ENCODE peak calls at places on chromosomes 3 and 15, in five cellular contexts. W, D, U, M and Q are unnamed samples.

GRCh38 chr15:72227720-72228119 is 3.3 kb downstream of the PKM start:
- DNase-seq in W (no peak), D (peak; percentile 6), U (no peak), M (no peak), Q (no peak)

GRCh38 chr3:59884409-59884808 is 834.6 kb upstream of the CFAP20DC start:
- DNase-seq in D (no peak), W (no peak), M (no peak), U (no peak), Q (no peak)

GRCh38 chr15:100711479-100712130 is 109.2 kb downstream of the ASB7 start:
- DNase-seq in U (no peak), M (no peak), W (no peak), D (peak; percentile 71), Q (no peak)

GRCh38 chr3:29718661-29719065 is 437.8 kb downstream of the RBMS3 start:
- DNase-seq in D (no peak), M (peak; percentile 91), U (no peak), W (peak; percentile 18), Q (no peak)

GRCh38 chr3:59128685-59129084 is 78.9 kb upstream of the CFAP20DC start:
- DNase-seq in M (no peak), D (no peak), W (no peak), U (no peak), Q (no peak)

GRCh38 chr3:78178209-78178608 is 1138.3 kb downstream of the ROBO2 start:
- DNase-seq in U (no peak), M (no peak), D (no peak), W (no peak), Q (no peak)

GRCh38 chr15:73901126-73901810 is 25.0 kb upstream of the LOXL1 start:
- DNase-seq in W (no peak), U (no peak), M (no peak), D (no peak), Q (no peak)

GRCh38 chr15:56471440-56472069 is 6.6 kb upstream of the MNS1 start:
- DNase-seq in D (no peak), U (no peak), W (no peak), M (no peak), Q (no peak)

GRCh38 chr3:111351334-111351733 is 190.7 kb upstream of the CD96 start:
- DNase-seq in W (no peak), U (no peak), D (no peak), M (peak; percentile 6), Q (no peak)

GRCh38 chr15:65329298-65329990 is 25.0 kb downstream of the RNU5B-1 start:
- DNase-seq in D (no peak), W (no peak), M (no peak), U (no peak), Q (no peak)

GRCh38 chr15:42275780-42276395 is 2.7 kb upstream of the TMEM87A start:
- DNase-seq in M (peak; percentile 34), W (no peak), D (no peak), U (no peak), Q (no peak)

GRCh38 chr3:97972976-97973375 is 745 bp upstream of the RIOX2 start:
- DNase-seq in M (no peak), W (no peak), D (no peak), U (no peak), Q (no peak)

GRCh38 chr15:23736291-23736690 is 49.2 kb upstream of the NDN start:
- DNase-seq in D (no peak), W (no peak), U (no peak), M (no peak), Q (no peak)

GRCh38 chr3:2889772-2890171 is 220.4 kb downstream of the IL5RA start:
- DNase-seq in D (no peak), M (no peak), U (no peak), W (no peak), Q (no peak)

GRCh38 chr15:89461386-89461785 is 35.0 kb downstream of the RHCG start:
- DNase-seq in W (no peak), D (no peak), U (no peak), M (no peak), Q (no peak)

GRCh38 chr3:133192967-133193366 is 154.8 kb downstream of the TMEM108 start:
- DNase-seq in D (no peak), W (no peak), U (no peak), M (no peak), Q (no peak)

GRCh38 chr15:70617076-70617910 is 146.1 kb downstream of the UACA start:
- DNase-seq in M (no peak), W (peak; percentile 70), D (no peak), U (no peak), Q (no peak)

GRCh38 chr3:192904632-192905289 is 12.9 kb downstream of the MB21D2 start:
- DNase-seq in U (no peak), W (no peak), M (no peak), D (no peak), Q (no peak)

GRCh38 chr3:131349946-131350347 is 31.6 kb upstream of the NUDT16 start:
- DNase-seq in U (no peak), D (peak; percentile 38), M (peak; percentile 78), W (peak; percentile 23), Q (peak; percentile 21)

GRCh38 chr3:102223139-102223538 is 211.7 kb upstream of the ZPLD1 start:
- DNase-seq in U (no peak), D (no peak), W (no peak), M (no peak), Q (no peak)

GRCh38 chr3:45748068-45748467 is 48.3 kb downstream of the SLC6A20 start:
- DNase-seq in W (no peak), U (no peak), D (no peak), M (peak; percentile 67), Q (no peak)

GRCh38 chr3:148792540-148792939 is 35.1 kb upstream of the CPB1 start:
- DNase-seq in D (no peak), M (no peak), W (no peak), U (no peak), Q (no peak)

GRCh38 chr3:20905210-20905805 is 719.3 kb upstream of the SGO1 start:
- DNase-seq in D (no peak), W (peak; percentile 26), U (no peak), M (peak; percentile 1), Q (no peak)

GRCh38 chr3:27713435-27713880 is 8.7 kb downstream of the EOMES start:
- DNase-seq in W (no peak), M (no peak), U (no peak), D (no peak), Q (no peak)

GRCh38 chr3:27714101-27714526 is 8.0 kb downstream of the EOMES start:
- DNase-seq in W (no peak), M (no peak), U (no peak), D (no peak), Q (no peak)

GRCh38 chr3:27715454-27715806 is 6.7 kb downstream of the EOMES start:
- DNase-seq in W (no peak), D (no peak), U (no peak), M (no peak), Q (no peak)

GRCh38 chr3:27715863-27716262 is 6.3 kb downstream of the EOMES start:
- DNase-seq in D (peak; percentile 38), U (no peak), M (no peak), W (no peak), Q (no peak)

DNA sequence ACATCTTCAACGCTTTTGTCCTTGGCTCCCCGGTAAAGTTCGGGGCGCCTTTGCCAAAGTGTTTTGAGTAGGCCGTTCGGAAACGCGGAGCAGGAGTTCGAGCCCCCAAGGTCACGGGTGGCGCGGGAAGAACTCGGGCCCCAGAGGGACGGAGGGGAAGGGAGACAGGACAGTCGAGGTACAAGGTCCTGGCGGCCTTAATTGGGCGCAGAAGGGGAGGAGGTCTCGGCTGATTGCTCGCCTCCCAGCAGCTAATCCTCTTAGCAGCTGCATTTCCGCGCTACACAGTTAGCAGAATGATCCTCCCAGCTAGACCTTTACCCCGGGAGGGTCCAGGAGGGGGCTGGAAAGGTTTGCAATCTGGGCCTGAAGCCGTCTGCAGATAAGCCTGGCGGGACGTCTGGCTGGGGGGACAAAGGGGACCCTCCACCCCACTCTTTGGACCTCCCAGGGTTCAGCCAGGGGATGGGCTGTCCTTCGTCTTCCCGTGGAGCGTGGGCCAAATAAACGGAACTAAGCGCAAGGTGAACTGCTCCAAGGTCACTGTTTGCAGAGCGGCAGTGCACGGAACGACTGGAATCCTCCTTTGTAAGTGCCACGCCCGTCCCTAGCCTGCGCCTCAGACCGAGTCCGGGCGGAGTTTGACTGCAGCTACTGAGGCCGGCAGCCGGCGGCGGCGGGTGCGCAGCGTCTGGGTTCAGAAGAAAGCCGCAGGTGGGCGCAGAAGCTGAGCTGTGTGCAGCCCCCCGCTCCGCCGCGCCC is 7.2 kb downstream of the EOMES start:
- DNase-seq in W (peak; percentile 68), U (no peak), M (no peak), D (no peak), Q (no peak)
- TF ChIP-seq EZH2 in W (peak; percentile 90), U (peak; percentile 64), M (no peak), D (no peak), Q (no peak)

GRCh38 chr3:147397911-147398809 is 8.2 kb downstream of the ZIC4 start:
- DNase-seq in U (no peak), D (no peak), M (no peak), W (no peak), Q (no peak)
- TF ChIP-seq EZH2 in U (no peak), D (peak; percentile 34), M (no peak), W (peak; percentile 97), Q (no peak)

GRCh38 chr3:135966349-135966695 is 794 bp downstream of the PPP2R3A start:
- DNase-seq in D (peak; percentile 53), W (peak; percentile 61), M (no peak), U (no peak), Q (no peak)
- TF ChIP-seq EZH2 in D (no peak), W (no peak), M (no peak), U (peak; percentile 72), Q (no peak)

GRCh38 chr3:169661567-169662214 is 1.8 kb downstream of the MECOM start:
- DNase-seq in M (peak; percentile 46), U (peak; percentile 52), D (peak; percentile 51), W (peak; percentile 64), Q (no peak)
- TF ChIP-seq EZH2 in M (peak; percentile 80), U (peak; percentile 54), D (no peak), W (no peak), Q (no peak)

DNA sequence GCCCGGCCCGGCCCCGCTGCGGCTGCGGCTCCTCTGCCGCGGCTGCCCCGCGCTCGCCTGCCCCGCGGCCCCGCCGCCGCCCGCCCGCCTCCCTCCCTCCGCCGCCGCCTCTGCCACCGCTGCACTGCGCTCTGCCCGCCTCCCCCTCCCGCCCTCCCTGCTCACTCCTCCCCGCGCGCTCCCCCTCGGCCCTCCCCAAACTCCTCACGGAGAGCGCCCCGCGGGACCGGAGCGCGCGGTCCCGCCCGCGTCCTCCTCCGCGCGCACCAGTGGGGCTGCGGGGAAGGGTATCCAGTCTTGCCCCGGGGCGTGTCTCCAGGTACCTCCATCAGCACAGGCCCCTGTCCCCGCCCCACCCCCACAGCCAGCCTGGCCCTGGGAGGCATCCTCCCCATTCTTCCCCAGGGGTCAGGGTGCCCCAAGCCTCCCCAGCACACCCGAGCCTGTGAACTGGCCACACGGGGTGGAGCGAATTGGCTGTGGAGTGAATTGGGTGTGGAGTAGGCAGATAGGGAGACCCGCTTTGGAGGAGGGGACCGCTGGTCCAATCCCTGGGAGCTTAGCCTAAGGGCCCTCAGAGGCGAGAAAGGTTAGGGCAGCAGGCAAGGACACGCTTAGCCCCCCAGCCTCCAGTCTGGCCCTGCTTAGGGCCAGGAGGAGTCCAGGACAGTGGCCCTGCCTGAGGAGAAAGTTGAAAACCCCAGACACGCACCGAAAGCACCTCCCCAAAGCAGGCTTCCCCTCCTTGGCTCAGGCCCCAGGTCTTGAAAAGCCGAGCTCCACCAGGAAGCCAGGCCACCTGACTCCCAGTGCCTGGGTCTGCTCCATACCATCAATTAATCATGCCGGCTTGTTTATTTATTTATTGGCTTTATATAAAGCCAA is 107.8 kb upstream of the SLC6A11 start:
- DNase-seq in D (no peak), W (no peak), U (no peak), M (no peak), Q (no peak)
- TF ChIP-seq EZH2 in D (peak; percentile 53), W (no peak), U (peak; percentile 49), M (peak; percentile 63), Q (no peak)

GRCh38 chr3:16883057-16883725 is 1.6 kb upstream of the PLCL2 start:
- DNase-seq in D (peak; percentile 60), U (no peak), W (peak; percentile 50), M (no peak), Q (no peak)
- TF ChIP-seq EZH2 in D (no peak), U (no peak), W (no peak), M (no peak), Q (no peak)